ENCODE peak calls at places on chromosomes 3 and 15, in five cellular contexts. P is lung, Z is lower lobe of right lung, A is transverse colon, J is left lung. R is an unnamed sample. For H3K4me1, the result is how much of the 10 kb centered on the place peaks cover.

GRCh38 chr3:197926418-197926817 is 23.6 kb upstream of the RPL35A start:
- DNase-seq in P (no peak), Z (no peak), A (no peak), J (no peak), R (no peak)

GRCh38 chr3:66073464-66074141 is 34.9 kb upstream of the MAGI1 start:
- DNase-seq in P (no peak), Z (no peak), A (no peak), J (no peak), R (no peak)

GRCh38 chr3:156964562-156964961 is 138.4 kb downstream of the LEKR1 start:
- DNase-seq in P (no peak), Z (no peak), A (no peak), J (no peak), R (no peak)

GRCh38 chr15:63860161-63860954 is 26.6 kb upstream of the HERC1 start:
- DNase-seq in P (no peak), Z (no peak), A (peak), J (no peak), R (no peak)

GRCh38 chr3:194960446-194961032 is 274.9 kb downstream of the FAM43A start:
- DNase-seq in P (no peak), Z (no peak), A (no peak), J (no peak), R (no peak)

GRCh38 chr3:195015021-195015420 is 255.9 kb downstream of the XXYLT1 start:
- DNase-seq in P (no peak), Z (no peak), A (no peak), J (peak), R (no peak)

GRCh38 chr3:150391200-150391599 is 16.9 kb upstream of the TSC22D2 start:
- DNase-seq in P (no peak), Z (no peak), A (no peak), J (no peak), R (no peak)

GRCh38 chr3:161914703-161915102 is 418.1 kb downstream of the OTOL1 start:
- DNase-seq in P (no peak), Z (no peak), A (peak), J (no peak), R (no peak)

GRCh38 chr15:76333720-76334437 is 2.7 kb upstream of the ISL2 start:
- DNase-seq in P (no peak), Z (no peak), A (no peak), J (no peak), R (no peak)

GRCh38 chr3:161452179-161452578 is 44.4 kb upstream of the OTOL1 start:
- DNase-seq in P (no peak), Z (no peak), A (no peak), J (no peak), R (no peak)

GRCh38 chr3:111096487-111097209 is 25.0 kb downstream of the NECTIN3 start:
- DNase-seq in P (no peak), Z (no peak), A (no peak), J (no peak), R (no peak)

GRCh38 chr3:88595025-88595424 is 445.3 kb downstream of the C3orf38 start:
- DNase-seq in P (no peak), Z (no peak), A (no peak), J (no peak), R (no peak)

DNA sequence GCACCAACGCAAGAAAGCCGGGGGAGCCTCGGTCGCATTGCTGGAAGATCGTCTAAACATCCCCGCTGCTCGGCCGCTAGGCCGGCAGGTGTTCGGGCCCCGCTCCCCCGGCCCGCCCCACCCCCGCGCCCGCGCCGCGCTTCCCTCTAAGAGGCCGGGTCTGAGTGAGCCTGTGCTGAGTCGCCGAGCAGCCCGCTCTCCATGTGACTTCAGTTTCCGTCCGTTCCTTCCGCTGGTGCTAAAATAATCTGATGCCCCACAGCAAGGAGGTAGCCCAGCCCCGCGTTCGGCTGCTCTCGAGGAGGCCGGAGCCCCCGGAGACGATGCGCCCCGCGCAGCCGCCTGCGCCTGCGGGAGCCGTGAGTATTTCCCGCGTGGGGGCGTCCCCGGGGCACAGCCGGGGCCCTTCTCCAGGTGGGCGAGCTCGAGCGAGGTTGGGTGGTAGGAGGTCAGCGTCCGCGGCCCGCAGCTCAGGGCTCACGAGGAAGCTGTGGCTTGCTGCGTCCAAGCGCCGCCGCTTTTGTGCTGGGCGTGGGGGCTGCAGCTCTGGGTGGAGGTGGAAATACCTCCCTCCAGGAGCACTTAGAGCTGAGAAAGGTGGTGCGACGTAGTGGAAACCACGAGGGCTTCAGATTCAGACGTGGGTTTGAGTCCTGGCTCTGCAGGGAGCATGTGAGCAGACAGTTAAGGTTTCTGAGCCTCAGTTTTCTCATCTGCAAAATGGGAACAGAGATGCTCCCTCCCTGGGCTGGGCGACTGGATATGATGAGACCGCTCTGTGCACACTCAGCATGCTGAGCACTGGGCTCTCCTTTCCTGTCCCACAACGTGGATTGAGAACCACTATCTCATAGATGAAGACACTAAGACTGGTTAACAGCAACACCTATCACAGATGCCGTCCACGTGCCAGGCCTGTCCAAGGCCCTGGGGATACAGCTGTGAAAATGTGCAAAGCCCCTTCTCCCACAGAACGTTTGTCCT is at the start of gene NRROS:
- DNase-seq in P (peak), Z (peak), A (peak), J (peak), R (peak)
- H3K4me3 ChIP-seq in P (peak), Z (peak), A (peak), J (peak), R (peak)

DNA sequence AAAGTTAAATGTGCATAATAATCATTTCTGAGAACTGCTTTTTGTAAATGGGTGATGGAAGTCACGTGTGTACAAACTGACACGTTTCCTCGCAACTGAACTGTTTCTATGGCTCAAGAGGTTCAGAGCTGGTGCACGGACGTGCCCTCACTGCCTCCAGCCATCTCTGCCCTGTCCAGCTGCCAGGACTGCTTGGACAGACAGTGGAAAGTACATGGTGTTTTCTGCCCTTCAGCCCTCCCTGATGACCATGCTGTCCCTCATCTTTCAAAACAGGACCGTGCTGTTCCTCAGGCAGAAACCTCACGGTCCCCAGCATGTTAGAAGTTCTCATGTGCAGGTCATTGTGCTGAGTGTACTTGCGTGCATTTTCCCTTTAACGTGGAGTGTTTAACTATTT is 38.7 kb downstream of the GJD2 start:
- DNase-seq in P (no peak), Z (no peak), A (no peak), J (no peak), R (no peak)
- H3K4me1 ChIP-seq in P (under half), Z (under half), A (under half), J (under half), R (under half)

DNA sequence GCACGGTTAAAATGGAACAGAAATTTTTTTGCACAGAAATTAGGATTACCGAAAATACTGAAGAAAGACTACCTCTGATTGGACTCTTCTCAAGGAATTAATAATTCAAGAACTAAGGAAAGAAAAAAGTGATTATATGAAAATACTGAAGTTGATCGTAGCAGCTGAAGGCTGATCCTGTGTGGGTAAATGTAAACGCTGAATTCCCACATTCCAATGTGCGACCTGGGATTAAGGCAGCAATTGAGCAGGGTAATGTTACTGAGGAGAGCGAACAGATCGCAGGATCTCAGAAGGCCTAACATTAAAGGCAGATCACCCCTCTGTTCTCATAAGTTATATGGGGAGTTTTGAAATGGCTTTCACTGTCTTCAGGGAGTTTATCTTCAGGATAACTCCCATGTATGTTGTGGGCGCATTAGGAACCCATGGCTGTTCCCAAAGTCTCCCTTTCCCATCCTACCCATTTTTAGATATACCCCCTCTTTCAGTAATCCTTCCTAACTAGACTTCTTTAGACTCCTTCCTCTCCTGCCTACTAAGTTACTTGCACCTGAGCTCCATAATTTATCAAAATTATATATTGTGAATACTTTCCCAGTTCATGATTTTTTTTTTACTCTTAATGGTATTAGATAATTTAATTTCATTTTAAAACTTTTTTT is 1.0 kb upstream of the UBL7 start:
- DNase-seq in P (no peak), Z (no peak), A (no peak), J (no peak), R (no peak)
- H3K4me3 ChIP-seq in P (no peak), Z (peak), A (peak), J (peak), R (peak)

DNA sequence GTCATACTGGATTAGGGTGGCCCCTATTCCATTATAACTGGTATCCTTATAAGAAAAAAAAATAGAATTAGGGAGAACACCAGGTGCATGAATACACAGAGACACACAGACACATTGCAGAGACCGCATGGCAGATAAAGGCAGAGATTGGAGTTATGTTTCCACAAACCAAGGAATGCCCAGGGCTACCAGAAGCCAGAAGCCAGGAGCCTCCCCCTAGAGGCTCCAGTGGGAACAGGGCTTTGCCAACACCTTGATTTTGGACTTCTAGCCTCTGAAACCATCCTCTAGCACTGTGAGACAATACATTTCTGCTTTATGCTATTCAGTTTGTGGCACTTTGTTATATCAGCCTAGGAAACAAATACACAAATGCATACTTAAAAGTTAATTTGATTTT is 10.4 kb downstream of the GOLM2 start:
- DNase-seq in P (no peak), Z (no peak), A (no peak), J (no peak), R (no peak)
- H3K4me1 ChIP-seq in P (under half), Z (under half), A (under half), J (under half), R (under half)

GRCh38 chr3:27713435-27713880 is 8.7 kb downstream of the EOMES start:
- DNase-seq in P (no peak), Z (no peak), A (no peak), J (no peak), R (no peak)

GRCh38 chr3:27714101-27714526 is 8.0 kb downstream of the EOMES start:
- DNase-seq in P (no peak), Z (no peak), A (no peak), J (no peak), R (no peak)

GRCh38 chr3:27713066-27713400 is 9.1 kb downstream of the EOMES start:
- DNase-seq in P (no peak), Z (no peak), A (no peak), J (no peak), R (no peak)

GRCh38 chr3:27712136-27713065 is 9.7 kb downstream of the EOMES start:
- DNase-seq in P (peak), Z (peak), A (peak), J (peak), R (no peak)

DNA sequence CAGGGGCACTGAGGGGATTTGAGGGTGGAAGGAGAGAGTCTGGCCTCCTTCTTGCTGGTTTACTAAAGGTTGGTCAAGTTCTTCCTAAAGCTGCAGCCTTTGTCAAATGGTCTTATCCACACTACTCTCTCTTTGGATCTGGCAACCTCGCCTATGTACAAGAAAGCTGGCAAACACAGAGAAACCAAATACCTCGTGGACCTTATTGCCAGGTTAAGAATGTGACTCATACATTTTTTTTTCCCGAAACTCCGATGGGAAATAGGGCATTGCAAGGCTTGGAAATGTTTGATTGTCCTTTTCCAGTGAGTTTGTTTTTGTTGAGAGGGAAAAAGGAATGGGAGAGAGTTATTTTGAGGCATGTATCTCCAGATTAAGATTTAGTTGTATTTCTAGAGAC is 13.9 kb downstream of the EOMES start:
- DNase-seq in P (no peak), Z (no peak), A (no peak), J (no peak), R (no peak)
- H3K4me3 ChIP-seq in P (no peak), Z (no peak), A (no peak), J (no peak), R (no peak)

GRCh38 chr15:39788108-39788507 is 5.5 kb upstream of the FSIP1 start:
- DNase-seq in P (no peak), Z (no peak), A (no peak), J (no peak), R (no peak)
- H3K4me1 ChIP-seq in P (under half), Z (under half), A (under half), J (under half), R (under half)

GRCh38 chr3:181693280-181693679 is 18.4 kb upstream of the SOX2 start:
- DNase-seq in P (no peak), Z (no peak), A (no peak), J (no peak), R (no peak)

GRCh38 chr3:181690769-181691168 is 21.0 kb upstream of the SOX2 start:
- DNase-seq in P (no peak), Z (no peak), A (no peak), J (no peak), R (no peak)

GRCh38 chr3:181689546-181689945 is 22.2 kb upstream of the SOX2 start:
- DNase-seq in P (no peak), Z (no peak), A (no peak), J (no peak), R (no peak)

GRCh38 chr3:181692850-181693154 is 18.9 kb upstream of the SOX2 start:
- DNase-seq in P (no peak), Z (no peak), A (no peak), J (no peak), R (no peak)

DNA sequence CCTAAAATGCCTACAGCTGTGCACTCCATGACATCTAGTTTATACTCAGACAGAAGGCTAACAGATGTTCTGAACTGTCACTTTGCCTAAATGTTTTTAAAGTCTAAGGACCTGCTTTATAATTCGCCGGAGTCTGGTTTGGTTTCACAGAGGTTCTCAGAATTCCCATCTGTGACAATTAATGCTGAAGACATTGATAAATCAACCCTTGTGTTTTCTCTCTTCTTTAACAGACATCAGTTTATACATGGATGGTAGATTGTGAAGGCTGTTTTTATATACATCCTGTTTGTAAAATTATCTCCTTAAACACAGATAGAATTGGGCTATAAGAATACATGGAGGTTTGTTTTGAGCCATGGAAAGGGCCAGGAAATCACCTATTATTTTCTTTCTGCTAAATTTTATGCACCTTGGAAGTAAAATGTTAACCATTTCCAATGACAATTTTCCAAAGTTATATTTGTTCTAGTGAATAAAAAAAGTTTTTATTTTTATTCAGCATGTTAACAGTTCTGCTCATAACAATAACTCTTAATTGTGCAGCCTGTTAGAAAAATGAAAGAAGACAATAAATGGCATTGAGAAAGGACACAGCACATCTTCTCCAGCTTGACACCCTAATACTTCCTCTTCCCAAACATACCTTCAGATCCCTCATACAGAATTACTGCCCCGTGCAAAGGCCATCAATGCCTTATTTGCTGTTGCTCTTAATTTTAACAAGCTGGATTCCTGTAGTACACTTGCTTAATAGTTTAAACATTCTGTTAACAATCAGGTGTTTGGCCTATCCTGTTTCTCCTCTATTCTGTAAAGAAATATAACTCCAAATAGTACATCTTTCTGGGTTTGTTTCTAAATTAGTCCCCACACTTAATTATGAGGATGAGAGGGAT is 19.5 kb upstream of the SOX2 start:
- DNase-seq in P (no peak), Z (no peak), A (no peak), J (no peak), R (no peak)
- H3K4me3 ChIP-seq in P (no peak), Z (no peak), A (no peak), J (no peak), R (no peak)

GRCh38 chr3:177340243-177340830 is 143.1 kb upstream of the TBL1XR1 start:
- DNase-seq in P (no peak), Z (no peak), A (no peak), J (no peak), R (no peak)

GRCh38 chr3:177343122-177343521 is 145.8 kb upstream of the TBL1XR1 start:
- DNase-seq in P (no peak), Z (no peak), A (no peak), J (no peak), R (no peak)

GRCh38 chr3:177345049-177345972 is 148.0 kb upstream of the TBL1XR1 start:
- DNase-seq in P (peak), Z (peak), A (peak), J (peak), R (peak)

GRCh38 chr3:177338697-177339219 is 141.5 kb upstream of the TBL1XR1 start:
- DNase-seq in P (no peak), Z (no peak), A (no peak), J (no peak), R (no peak)

GRCh38 chr3:177341766-177342165 is 144.5 kb upstream of the TBL1XR1 start:
- DNase-seq in P (no peak), Z (no peak), A (no peak), J (no peak), R (no peak)
- H3K4me1 ChIP-seq in P (under half), Z (under half), A (under half), J (under half), R (under half)

DNA sequence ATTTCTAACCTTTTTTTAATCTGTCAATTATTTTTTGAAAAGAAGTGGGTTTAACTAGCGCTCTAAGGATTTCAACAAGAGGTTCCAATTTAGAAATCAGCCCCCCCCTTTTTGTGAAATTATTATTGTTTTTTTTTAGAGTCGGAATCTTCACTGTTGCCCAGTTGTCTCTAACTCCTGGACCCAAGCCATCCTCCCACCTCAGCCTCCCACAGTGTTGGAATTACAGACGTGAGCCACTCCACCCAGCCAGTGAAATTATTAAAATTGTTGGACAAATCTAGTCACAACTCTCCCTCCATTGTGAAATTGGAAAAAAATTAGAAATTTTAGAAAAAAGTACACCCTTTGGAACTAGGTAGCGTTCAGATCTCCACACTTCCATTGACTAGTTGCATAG is 2.5 kb downstream of the AKAP13 start:
- DNase-seq in P (no peak), Z (no peak), A (no peak), J (no peak), R (no peak)
- H3K4me3 ChIP-seq in P (no peak), Z (peak), A (no peak), J (no peak), R (no peak)

DNA sequence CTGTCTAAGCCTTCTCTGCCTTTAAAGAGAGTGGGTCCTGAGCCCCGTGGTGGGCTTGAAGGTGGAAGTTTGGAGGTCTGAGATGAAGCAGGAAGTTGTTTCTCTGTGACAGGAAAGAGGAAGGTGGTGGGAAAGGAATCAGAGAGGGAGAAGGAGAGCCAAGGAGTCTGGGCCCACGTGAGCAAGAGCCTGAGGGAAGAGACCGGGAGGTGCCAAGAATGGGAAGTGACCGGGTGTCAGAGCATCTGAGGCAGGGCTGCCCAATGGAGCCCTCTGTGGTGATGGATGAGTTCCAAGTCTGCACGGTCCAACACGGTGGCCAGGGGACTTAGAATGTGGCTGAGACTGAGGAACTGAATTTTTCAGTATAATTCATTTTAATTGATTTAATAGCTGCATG is 24.6 kb downstream of the ALDH1L1 start:
- DNase-seq in P (peak), Z (no peak), A (no peak), J (no peak), R (no peak)
- H3K4me1 ChIP-seq in P (under half), Z (under half), A (under half), J (under half), R (under half)